ENCODE peak calls at places on chromosomes 3 and 15, in five cellular contexts. N is transverse colon, J is stomach, B is GM12878, U is K562. Q is an unnamed sample. For H3K27me3 and H3K9me3, the result is how much of the 10 kb centered on the place peaks cover.

GRCh38 chr3:19216669-19217337 is 68.5 kb downstream of the KCNH8 start:
- DNase-seq in N (peak), J (peak), B (no peak), U (no peak), Q (no peak)

GRCh38 chr3:186095584-186096061 is 13.3 kb downstream of the ETV5 start:
- DNase-seq in N (no peak), J (peak), B (no peak), U (no peak), Q (no peak)

GRCh38 chr3:155154255-155154654 is 74.1 kb downstream of the MME start:
- DNase-seq in N (no peak), J (no peak), B (no peak), U (no peak), Q (no peak)

GRCh38 chr15:83066034-83066760 is 855 bp downstream of the BTBD1 start:
- DNase-seq in N (peak), J (no peak), B (no peak), U (no peak), Q (no peak)

GRCh38 chr3:56005196-56005805 is 463.0 kb downstream of the ERC2 start:
- DNase-seq in N (no peak), J (no peak), B (no peak), U (no peak), Q (no peak)

GRCh38 chr3:147415819-147416218 is 6.7 kb downstream of the ZIC1 start:
- DNase-seq in N (no peak), J (no peak), B (no peak), U (no peak), Q (no peak)

GRCh38 chr15:44501768-44502366 is 35.1 kb upstream of the EIF3J start:
- DNase-seq in N (no peak), J (no peak), B (no peak), U (peak), Q (no peak)

GRCh38 chr3:111570404-111571030 is 24.6 kb downstream of the ZBED2 start:
- DNase-seq in N (no peak), J (no peak), B (no peak), U (no peak), Q (no peak)

GRCh38 chr15:63089260-63090043 is 32.2 kb upstream of the LACTB start:
- DNase-seq in N (peak), J (no peak), B (no peak), U (no peak), Q (peak)

GRCh38 chr15:65937476-65937875 is 68.2 kb downstream of the RAB11A start:
- DNase-seq in N (no peak), J (peak), B (no peak), U (peak), Q (no peak)

GRCh38 chr3:161508852-161509477 is 12.4 kb downstream of the OTOL1 start:
- DNase-seq in N (no peak), J (no peak), B (no peak), U (peak), Q (no peak)

GRCh38 chr3:74646094-74646493 is 31.6 kb upstream of the CNTN3 start:
- DNase-seq in N (no peak), J (no peak), B (no peak), U (no peak), Q (no peak)

GRCh38 chr3:74648102-74648501 is 33.6 kb upstream of the CNTN3 start:
- DNase-seq in N (no peak), J (no peak), B (no peak), U (no peak), Q (no peak)

GRCh38 chr3:74639681-74640080 is 25.2 kb upstream of the CNTN3 start:
- DNase-seq in N (no peak), J (no peak), B (no peak), U (no peak), Q (no peak)

GRCh38 chr3:74642876-74643275 is 28.4 kb upstream of the CNTN3 start:
- DNase-seq in N (no peak), J (no peak), B (no peak), U (no peak), Q (no peak)

DNA sequence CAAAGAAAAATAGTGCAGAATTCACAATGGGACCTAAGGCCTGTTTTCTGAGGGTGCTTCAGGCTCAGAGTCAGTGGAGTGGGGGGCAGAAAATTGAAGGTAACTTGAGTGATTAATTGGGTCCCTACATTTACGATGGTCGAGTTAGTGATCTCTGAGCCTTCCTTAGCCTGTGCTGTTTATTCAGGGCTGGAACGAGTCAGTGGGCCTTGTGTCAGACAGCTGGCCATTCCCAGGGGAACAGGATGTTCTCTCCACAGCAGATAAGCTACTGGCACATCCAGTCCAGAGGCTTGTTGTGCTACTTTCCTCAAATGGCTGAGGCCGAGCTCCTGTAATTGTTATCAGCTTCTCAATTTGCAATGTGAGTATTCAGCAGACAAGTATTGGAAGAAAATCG is 29.2 kb upstream of the CNTN3 start:
- DNase-seq in N (peak), J (peak), B (no peak), U (no peak), Q (peak)
- TF ChIP-seq EP300 in N (no peak), J (no peak), B (no peak), U (no peak), Q (no peak)

GRCh38 chr15:60155661-60156060 is 151.6 kb downstream of the FOXB1 start:
- DNase-seq in N (no peak), J (no peak), B (no peak), U (no peak), Q (no peak)
- H3K27me3 ChIP-seq in N (under half), J (under half), B (under half), U (under half), Q (under half)

DNA sequence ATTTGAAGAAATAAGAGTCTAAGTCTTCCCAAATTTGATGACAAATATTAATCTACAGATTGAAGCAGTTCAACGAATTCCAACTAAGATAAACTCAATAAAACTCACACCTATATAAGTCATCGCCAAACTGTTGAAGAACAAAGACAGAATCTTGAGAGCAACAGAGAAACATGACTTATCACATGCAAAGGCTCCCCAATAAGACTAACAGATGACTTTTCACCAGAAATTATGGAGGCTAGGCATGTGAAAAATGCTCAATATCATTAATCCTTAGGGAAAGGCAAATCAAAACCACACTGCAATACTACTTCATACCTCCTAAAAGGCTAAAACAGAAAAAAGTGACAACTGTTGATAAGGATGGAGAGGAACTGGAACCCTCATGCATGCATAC is 517.6 kb upstream of the SUCLG2 start:
- DNase-seq in N (no peak), J (no peak), B (no peak), U (no peak), Q (no peak)
- H3K9me3 ChIP-seq in N (under half), J (under half), B (under half), U (under half), Q (under half)

DNA sequence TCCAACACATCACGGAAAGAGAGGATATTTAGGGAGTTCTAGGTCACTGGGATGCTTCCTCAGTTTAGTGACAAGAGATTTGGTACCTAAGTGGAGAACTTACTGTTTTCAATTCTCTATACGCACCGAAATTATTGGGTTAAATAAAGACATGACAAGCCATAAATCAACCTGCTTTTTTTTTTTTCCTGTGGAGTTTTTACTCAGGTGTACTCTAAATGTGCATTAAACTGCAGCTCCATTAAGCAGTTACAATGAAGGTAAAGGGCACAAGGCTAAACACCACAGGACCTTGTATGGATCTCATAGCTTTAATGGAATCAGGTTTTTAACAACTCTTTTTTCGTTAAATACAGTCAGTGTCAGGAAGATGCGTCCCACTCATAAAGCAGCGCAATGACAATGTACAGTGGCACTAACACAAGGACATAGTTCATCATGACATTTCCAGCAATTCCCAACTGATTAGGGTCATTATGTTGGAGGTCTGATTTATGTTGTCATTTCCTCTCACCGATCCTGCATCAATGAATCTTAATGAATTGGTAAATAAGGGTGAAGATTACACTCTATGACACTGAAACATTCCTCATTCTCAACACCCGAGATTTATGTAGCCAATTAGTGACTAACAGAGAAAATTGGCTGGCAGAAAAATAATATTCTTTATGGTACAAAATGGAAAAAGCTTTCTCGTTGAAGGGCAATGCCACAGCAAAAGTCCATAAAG is 355.2 kb downstream of the FOXP1 start:
- DNase-seq in N (no peak), J (no peak), B (no peak), U (no peak), Q (no peak)
- TF ChIP-seq EP300 in N (no peak), J (no peak), B (no peak), U (no peak), Q (no peak)

Q was measured in sigmoid colon.